ENCODE peak calls at places on chromosome 11, in five cellular contexts. K, V, O, F and Z are unnamed samples.

GRCh38 chr11:132126973-132127900 is 756.8 kb downstream of the NTM start:
- DNase-seq in K (peak; percentile 85), V (peak; percentile 85), O (peak; percentile 20), F (peak; percentile 16), Z (no peak)

GRCh38 chr11:45407226-45407625 is 121.1 kb upstream of the SYT13 start:
- DNase-seq in K (no peak), V (no peak), O (no peak), F (no peak), Z (no peak)

GRCh38 chr11:120326845-120327281 is 1.8 kb downstream of the TLCD5 start:
- DNase-seq in K (no peak), V (no peak), O (no peak), F (no peak), Z (no peak)

GRCh38 chr11:10654211-10655150 is 39.1 kb downstream of the IRAG1 start:
- DNase-seq in K (peak; percentile 67), V (peak; percentile 59), O (no peak), F (no peak), Z (no peak)

GRCh38 chr11:116427903-116428637 is 344.7 kb downstream of the BUD13 start:
- DNase-seq in K (no peak), V (no peak), O (no peak), F (no peak), Z (no peak)

GRCh38 chr11:7974668-7975067 is 9.4 kb upstream of the NLRP10 start:
- DNase-seq in K (peak; percentile 50), V (no peak), O (no peak), F (no peak), Z (no peak)

GRCh38 chr11:71947498-71947897 is 18.7 kb downstream of the RNF121 start:
- DNase-seq in K (no peak), V (no peak), O (no peak), F (no peak), Z (no peak)

GRCh38 chr11:112219476-112220232 is 6.6 kb upstream of the PTS start:
- DNase-seq in K (peak; percentile 74), V (peak; percentile 65), O (peak; percentile 39), F (peak; percentile 25), Z (peak; percentile 27)

GRCh38 chr11:60845338-60845737 is 3.4 kb downstream of the CCDC86 start:
- DNase-seq in K (no peak), V (no peak), O (no peak), F (no peak), Z (no peak)

GRCh38 chr11:79312591-79313267 is 128.1 kb downstream of the TENM4 start:
- DNase-seq in K (no peak), V (no peak), O (no peak), F (no peak), Z (no peak)

GRCh38 chr11:19018901-19019300 is 41.6 kb downstream of the MRGPRX2 start:
- DNase-seq in K (peak; percentile 75), V (no peak), O (peak; percentile 77), F (no peak), Z (no peak)

GRCh38 chr11:4433852-4434251 is 15.2 kb upstream of the OR52K2 start:
- DNase-seq in K (no peak), V (no peak), O (no peak), F (no peak), Z (no peak)

GRCh38 chr11:33040862-33041453 is 1.6 kb downstream of the TCP11L1 start:
- DNase-seq in K (no peak), V (no peak), O (no peak), F (no peak), Z (no peak)

GRCh38 chr11:110600322-110600721 is 111.9 kb downstream of the ARHGAP20 start:
- DNase-seq in K (no peak), V (no peak), O (no peak), F (no peak), Z (no peak)

GRCh38 chr11:80109031-80109430 is 668.2 kb upstream of the TENM4 start:
- DNase-seq in K (no peak), V (no peak), O (no peak), F (no peak), Z (no peak)

GRCh38 chr11:129749141-129749540 is 66.5 kb upstream of the TMEM45B start:
- DNase-seq in K (no peak), V (no peak), O (no peak), F (no peak), Z (no peak)

GRCh38 chr11:72736452-72737069 is 15.6 kb downstream of the ARAP1 start:
- DNase-seq in K (no peak), V (peak; percentile 66), O (no peak), F (peak; percentile 80), Z (no peak)

GRCh38 chr11:126114486-126115252 is 52.0 kb upstream of the CDON start:
- DNase-seq in K (no peak), V (no peak), O (no peak), F (no peak), Z (no peak)

GRCh38 chr11:84847842-84848241 is 779.3 kb downstream of the DLG2 start:
- DNase-seq in K (no peak), V (no peak), O (no peak), F (no peak), Z (no peak)

GRCh38 chr11:61762216-61762615 is 9.8 kb downstream of the MYRF start:
- DNase-seq in K (no peak), V (no peak), O (no peak), F (no peak), Z (no peak)

GRCh38 chr11:17606206-17607082 is 59.4 kb downstream of the OTOG start:
- DNase-seq in K (no peak), V (no peak), O (no peak), F (no peak), Z (no peak)

GRCh38 chr11:100584201-100584600 is 102.9 kb upstream of the ARHGAP42 start:
- DNase-seq in K (no peak), V (no peak), O (no peak), F (no peak), Z (no peak)

GRCh38 chr11:123178166-123178565 is 16.9 kb downstream of the CLMP start:
- DNase-seq in K (no peak), V (no peak), O (no peak), F (no peak), Z (no peak)

DNA sequence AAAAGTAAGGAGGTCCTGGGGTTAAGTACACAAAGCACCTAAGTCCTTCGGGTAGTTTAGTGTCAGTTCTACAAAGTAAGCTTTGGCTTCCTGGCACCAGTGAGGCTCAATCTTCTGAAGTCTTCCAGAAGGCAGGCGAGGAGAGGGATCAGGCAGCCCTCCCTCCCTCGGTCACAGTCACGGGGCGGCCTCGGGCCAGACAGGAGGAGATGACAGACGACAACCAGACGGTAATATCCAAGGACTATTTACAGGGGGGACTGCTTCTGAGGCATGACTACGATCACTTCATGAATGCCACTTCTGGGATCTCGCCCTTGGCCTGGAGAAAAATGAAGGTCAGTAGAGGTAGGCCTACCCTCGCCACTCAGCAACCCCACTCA is 378 bp upstream of the TMEM223 start:
- DNase-seq in K (peak; percentile 46), V (no peak), O (peak; percentile 39), F (no peak), Z (no peak)
- TF ChIP-seq CTCF in K (no peak), V (peak; percentile 5), O (no peak), F (no peak), Z (no peak)

DNA sequence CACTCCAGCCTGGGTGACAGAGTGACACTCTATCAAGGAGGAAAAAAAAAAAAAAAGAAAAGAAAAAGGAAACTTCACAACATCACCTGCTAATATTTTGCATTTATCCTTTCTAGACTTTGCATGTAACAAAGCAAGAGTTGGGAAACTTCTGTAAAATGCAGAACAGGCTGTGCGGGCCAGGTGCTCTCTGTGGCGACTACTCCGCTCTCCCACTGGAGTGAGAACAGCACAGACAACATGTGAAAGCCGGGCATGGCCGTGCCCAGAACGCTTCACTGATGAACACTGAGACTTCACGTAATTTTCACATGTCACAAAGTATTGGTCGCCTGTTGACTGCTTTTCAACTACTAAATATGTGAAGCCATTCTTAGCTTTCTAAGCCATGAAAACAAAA is 15.5 kb upstream of the TESMIN start:
- DNase-seq in K (no peak), V (no peak), O (no peak), F (no peak), Z (no peak)
- TF ChIP-seq CTCF in K (no peak), V (no peak), O (no peak), F (no peak), Z (no peak)

GRCh38 chr11:102419181-102419580 is 33.4 kb downstream of the TMEM123 start:
- DNase-seq in K (no peak), V (no peak), O (no peak), F (no peak), Z (no peak)
- TF ChIP-seq CTCF in K (no peak), V (no peak), O (no peak), F (no peak), Z (no peak)

DNA sequence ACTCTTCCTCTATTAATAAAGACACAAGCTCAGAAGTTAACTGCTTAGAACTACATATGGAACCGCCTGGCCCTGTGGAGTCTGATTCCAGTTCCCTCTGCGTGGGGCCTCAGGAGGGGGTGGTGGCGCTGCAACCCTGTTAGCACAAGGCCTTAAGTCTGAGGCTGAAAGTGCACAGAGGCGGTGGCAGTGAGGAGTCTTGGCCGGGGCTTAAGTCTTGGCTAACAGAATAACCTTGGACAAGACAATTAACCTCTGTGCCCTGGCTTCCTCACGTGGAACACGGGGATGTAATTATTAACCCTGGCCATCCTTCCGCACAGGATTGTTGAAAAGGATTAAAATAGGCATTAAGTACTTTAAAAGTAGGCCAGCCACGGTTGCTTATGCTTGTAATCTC is 191.5 kb downstream of the CEP164 start:
- DNase-seq in K (no peak), V (no peak), O (peak; percentile 39), F (no peak), Z (peak; percentile 56)
- TF ChIP-seq CTCF in K (peak; percentile 39), V (no peak), O (no peak), F (peak; percentile 43), Z (peak; percentile 4)

DNA sequence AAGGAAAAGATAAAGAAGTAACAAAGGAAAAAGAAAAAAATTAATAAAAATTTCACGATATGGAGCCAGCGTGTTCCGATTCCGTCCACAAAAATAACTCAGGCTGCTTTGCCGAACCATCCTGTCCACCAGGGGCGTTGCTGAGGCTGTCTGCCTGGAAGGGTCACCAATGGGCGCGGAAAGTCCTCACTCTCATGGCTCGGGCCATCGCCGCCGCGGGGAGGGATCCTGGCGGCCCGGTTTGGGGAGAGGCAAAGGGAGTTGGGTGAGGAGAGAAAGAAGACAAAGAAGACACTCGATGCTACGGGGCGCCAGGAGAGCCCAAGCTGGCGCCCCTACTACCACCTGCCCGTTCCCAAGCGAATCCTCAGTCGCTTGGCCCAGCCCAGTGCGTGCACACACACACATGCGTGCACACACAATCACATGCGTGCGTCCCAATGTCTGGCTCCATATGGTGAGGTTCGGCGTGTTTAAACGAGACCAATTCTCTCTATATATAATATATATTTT is 5.6 kb upstream of the PYGM start:
- DNase-seq in K (peak; percentile 80), V (no peak), O (peak; percentile 33), F (peak; percentile 36), Z (no peak)
- TF ChIP-seq CTCF in K (peak; percentile 68), V (peak; percentile 37), O (peak; percentile 23), F (no peak), Z (no peak)

GRCh38 chr11:34417203-34417602 is 21.5 kb upstream of the CAT start:
- DNase-seq in K (peak; percentile 21), V (no peak), O (no peak), F (no peak), Z (no peak)
- TF ChIP-seq CTCF in K (no peak), V (no peak), O (no peak), F (no peak), Z (peak; percentile 7)